ENCODE peak calls at places on chromosomes 13 and 19, in eight cellular contexts. N is neural progenitor cell, M is ovary, C is mesenchymal stem cell, U is AG04450, B is pancreas, J is gastrocnemius medialis, Y is PC-9. F is an unnamed sample.

GRCh38 chr19:38375748-38376147 is 1.4 kb downstream of the PSMD8 start:
- DNase-seq in M (no peak), U (no peak), B (no peak), Y (no peak), C (peak; percentile 73), N (peak; percentile 1), J (peak; percentile 85), F (no peak)

GRCh38 chr13:59356607-59357006 is 807.1 kb downstream of the DIAPH3 start:
- DNase-seq in M (peak; percentile 8), C (peak; percentile 47), U (peak; percentile 16), J (peak; percentile 23), B (peak; percentile 75), N (no peak), Y (no peak), F (peak; percentile 51)

GRCh38 chr19:46115396-46116109 is 8.9 kb downstream of the IGFL3 start:
- DNase-seq in M (no peak), B (no peak), U (peak; percentile 39), N (no peak), C (peak; percentile 61), Y (peak; percentile 57), J (no peak), F (peak; percentile 50)

GRCh38 chr13:33123066-33123940 is 107.1 kb downstream of the KL start:
- DNase-seq in Y (no peak), N (no peak), U (no peak), B (no peak), M (no peak), J (peak; percentile 54), C (peak; percentile 80), F (no peak)

GRCh38 chr13:31764556-31764955 is 25.2 kb downstream of the RXFP2 start:
- DNase-seq in N (no peak), B (no peak), U (no peak), Y (no peak), M (no peak), J (no peak), C (no peak), F (no peak)

GRCh38 chr19:35738021-35738886 is 4.0 kb downstream of the IGFLR1 start:
- DNase-seq in C (no peak), B (no peak), M (no peak), N (no peak), U (no peak), Y (no peak), J (no peak), F (no peak)

GRCh38 chr19:33329727-33330126 is 27.4 kb upstream of the CEBPA start:
- DNase-seq in C (no peak), M (no peak), N (no peak), U (no peak), B (no peak), J (no peak), Y (no peak), F (no peak)

GRCh38 chr13:20869540-20869939 is 33.0 kb downstream of the XPO4 start:
- DNase-seq in Y (no peak), M (no peak), J (no peak), N (no peak), C (peak; percentile 26), B (no peak), U (no peak), F (no peak)

GRCh38 chr13:80360298-80360827 is 19.4 kb upstream of the SPRY2 start:
- DNase-seq in N (no peak), B (no peak), J (no peak), U (no peak), Y (no peak), M (no peak), C (peak; percentile 27), F (no peak)
- H3K27ac ChIP-seq in N (peak overlapping the region; percentile 8), B (peak overlapping the region; percentile 35), J (peak overlapping the region; percentile 2), U (no peak overlapping the region), Y (no peak overlapping the region), M (no peak overlapping the region), C (no peak overlapping the region), F (no peak overlapping the region)

GRCh38 chr13:46149272-46150133 is 32.5 kb downstream of the LCP1 start:
- DNase-seq in B (no peak), U (no peak), C (no peak), N (no peak), J (no peak), Y (no peak), M (no peak), F (no peak)
- H3K4me3 ChIP-seq in B (no peak overlapping the region), U (no peak overlapping the region), C (no peak overlapping the region), N (no peak overlapping the region), J (no peak overlapping the region), Y (no peak overlapping the region), M (no peak overlapping the region), F (no peak overlapping the region)

GRCh38 chr13:48431987-48432615 is 19.2 kb upstream of the LPAR6 start:
- DNase-seq in Y (no peak), U (no peak), J (no peak), N (no peak), B (no peak), M (no peak), C (peak; percentile 28), F (no peak)

GRCh38 chr13:48434203-48434602 is 21.3 kb upstream of the LPAR6 start:
- DNase-seq in C (no peak), Y (no peak), M (no peak), B (no peak), J (no peak), U (no peak), N (no peak), F (no peak)

GRCh38 chr13:48429036-48429435 is 16.1 kb upstream of the LPAR6 start:
- DNase-seq in N (no peak), Y (no peak), C (no peak), B (no peak), M (no peak), U (no peak), J (no peak), F (no peak)

GRCh38 chr13:48429886-48430285 is 17.0 kb upstream of the LPAR6 start:
- DNase-seq in Y (no peak), N (no peak), B (no peak), C (no peak), U (no peak), J (no peak), M (no peak), F (no peak)

DNA sequence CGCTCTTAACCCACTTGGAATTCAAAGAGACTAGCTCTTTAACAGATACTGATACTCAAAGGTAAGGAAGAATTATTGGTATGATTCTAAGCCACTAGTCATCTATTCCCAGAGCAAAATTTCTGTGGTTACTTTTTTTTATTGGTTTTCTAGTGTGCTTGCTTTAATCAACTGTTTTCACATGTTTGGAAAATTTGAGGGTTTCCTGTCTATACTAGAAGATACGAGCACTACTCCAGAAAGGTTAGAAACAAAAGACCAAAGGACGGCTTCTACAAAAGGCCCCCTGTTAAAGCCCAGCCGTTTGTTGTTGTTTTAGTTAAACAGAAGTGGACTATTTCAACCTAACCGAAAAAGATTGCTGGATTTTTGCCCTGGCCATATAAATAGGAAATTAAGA is 18.5 kb upstream of the LPAR6 start:
- DNase-seq in C (peak; percentile 12), M (no peak), N (peak; percentile 18), U (no peak), J (no peak), Y (no peak), B (no peak), F (no peak)
- H3K27ac ChIP-seq in C (peak overlapping the region; percentile 81), M (peak overlapping the region; percentile 1), N (peak overlapping the region; percentile 14), U (no peak overlapping the region), J (peak overlapping the region; percentile 63), Y (no peak overlapping the region), B (peak overlapping the region; percentile 6), F (peak overlapping the region; percentile 82)

GRCh38 chr19:14088634-14089411 is 1.7 kb downstream of the SAMD1 start:
- DNase-seq in Y (no peak), N (no peak), B (no peak), J (no peak), U (no peak), M (no peak), C (no peak), F (no peak)
- H3K4me3 ChIP-seq in Y (peak overlapping the region; percentile 63), N (peak overlapping the region; percentile 70), B (no peak overlapping the region), J (peak overlapping the region; percentile 48), U (peak overlapping the region; percentile 77), M (no peak overlapping the region), C (peak overlapping the region; percentile 73), F (peak overlapping the region; percentile 32)

GRCh38 chr19:10093295-10094186 is 7.4 kb downstream of the SHFL start:
- DNase-seq in Y (no peak), C (no peak), J (no peak), U (no peak), N (no peak), M (no peak), B (no peak), F (no peak)

GRCh38 chr19:10095948-10096614 is 6.4 kb downstream of the ANGPTL6 start:
- DNase-seq in B (peak; percentile 92), J (peak; percentile 68), N (peak; percentile 96), U (peak; percentile 56), C (peak; percentile 81), Y (peak; percentile 95), M (peak; percentile 85), F (peak; percentile 89)

GRCh38 chr19:10100163-10100785 is 2.2 kb downstream of the ANGPTL6 start:
- DNase-seq in B (no peak), Y (no peak), M (no peak), N (no peak), U (no peak), C (no peak), J (no peak), F (no peak)

GRCh38 chr19:10095622-10095947 is 6.9 kb downstream of the ANGPTL6 start:
- DNase-seq in Y (no peak), M (no peak), B (no peak), C (no peak), N (no peak), J (no peak), U (no peak), F (no peak)

GRCh38 chr19:10096615-10096963 is 5.9 kb downstream of the ANGPTL6 start:
- DNase-seq in M (no peak), N (no peak), U (no peak), C (no peak), J (no peak), Y (no peak), B (no peak), F (no peak)
- H3K27ac ChIP-seq in M (peak overlapping the region; percentile 26), N (no peak overlapping the region), U (peak overlapping the region; percentile 21), C (no peak overlapping the region), J (peak overlapping the region; percentile 50), Y (no peak overlapping the region), B (peak overlapping the region; percentile 44), F (peak overlapping the region; percentile 5)

GRCh38 chr13:92806215-92806614 is 420.4 kb upstream of the GPC6 start:
- DNase-seq in C (peak; percentile 62), N (no peak), U (no peak), B (no peak), M (peak; percentile 7), Y (no peak), J (no peak), F (no peak)
- H3K4me3 ChIP-seq in C (peak overlapping the region; percentile 77), N (no peak overlapping the region), U (peak overlapping the region; percentile 41), B (no peak overlapping the region), M (peak overlapping the region; percentile 35), Y (peak overlapping the region; percentile 49), J (no peak overlapping the region), F (peak overlapping the region; percentile 24)